ENCODE peak calls at places on chromosomes 11 and 22, in five cellular contexts. J, W, F, D and Y are unnamed samples.

GRCh38 chr11:128291043-128291442 is 296.3 kb downstream of the ETS1 start:
- DNase-seq in J (no peak), W (no peak), F (no peak), D (no peak), Y (no peak)

GRCh38 chr22:44628273-44628672 is 73.7 kb upstream of the PRR5 start:
- DNase-seq in J (no peak), W (no peak), F (no peak), D (no peak), Y (no peak)

GRCh38 chr22:30362632-30363281 is 6.0 kb downstream of the CCDC157 start:
- DNase-seq in J (no peak), W (no peak), F (no peak), D (no peak), Y (no peak)

GRCh38 chr22:32696089-32696488 is 105.4 kb upstream of the TIMP3 start:
- DNase-seq in J (no peak), W (no peak), F (no peak), D (no peak), Y (no peak)

GRCh38 chr11:6319879-6320410 is 356 bp downstream of the CAVIN3 start:
- DNase-seq in J (peak; percentile 95), W (peak; percentile 87), F (peak; percentile 94), D (peak; percentile 82), Y (peak; percentile 95)

GRCh38 chr11:69587454-69588081 is 53.4 kb upstream of the CCND1 start:
- DNase-seq in J (no peak), W (no peak), F (peak; percentile 80), D (peak; percentile 42), Y (no peak)

GRCh38 chr11:61949169-61950034 is 749 bp upstream of the BEST1 start:
- DNase-seq in J (peak; percentile 78), W (peak; percentile 76), F (peak; percentile 74), D (peak; percentile 71), Y (peak; percentile 74)

GRCh38 chr11:66548774-66549630 is 2.3 kb downstream of the ACTN3 start:
- DNase-seq in J (no peak), W (no peak), F (no peak), D (no peak), Y (no peak)

GRCh38 chr22:30206964-30207363 is 39.6 kb downstream of the LIF start:
- DNase-seq in J (no peak), W (no peak), F (peak; percentile 88), D (peak; percentile 97), Y (no peak)

GRCh38 chr11:62444271-62444833 is 25.5 kb downstream of the SCGB1A1 start:
- DNase-seq in J (peak; percentile 61), W (peak; percentile 59), F (peak; percentile 33), D (no peak), Y (peak; percentile 71)

GRCh38 chr11:77060234-77060633 is 6.5 kb upstream of the CAPN5 start:
- DNase-seq in J (no peak), W (no peak), F (no peak), D (no peak), Y (no peak)

GRCh38 chr11:77063407-77063806 is 3.4 kb upstream of the CAPN5 start:
- DNase-seq in J (no peak), W (no peak), F (no peak), D (no peak), Y (no peak)

GRCh38 chr11:77063861-77064260 is 2.9 kb upstream of the CAPN5 start:
- DNase-seq in J (no peak), W (no peak), F (no peak), D (no peak), Y (no peak)

GRCh38 chr11:77064648-77065217 is 2.0 kb upstream of the CAPN5 start:
- DNase-seq in J (no peak), W (no peak), F (no peak), D (no peak), Y (no peak)

DNA sequence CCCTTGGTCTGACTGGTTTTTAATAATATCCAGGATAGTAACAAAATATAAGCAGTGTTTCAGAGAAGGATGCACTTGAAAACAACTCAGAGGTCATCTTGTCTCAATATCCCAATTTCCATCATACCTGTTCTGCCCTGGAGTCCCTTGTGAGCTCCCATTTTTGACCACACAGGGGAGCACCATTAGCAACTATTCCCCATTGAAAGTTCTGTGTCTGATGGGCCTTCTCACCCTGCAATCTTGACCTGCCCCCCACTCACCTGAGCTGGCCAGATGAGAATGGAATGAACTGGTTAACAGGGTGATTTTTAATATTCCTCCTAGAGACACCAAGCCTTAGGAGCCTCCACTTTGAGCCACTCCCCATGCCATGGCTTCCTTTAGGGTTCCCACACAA is 3.8 kb upstream of the CAPN5 start:
- DNase-seq in J (no peak), W (no peak), F (no peak), D (no peak), Y (no peak)
- TF ChIP-seq CTCF in J (no peak), W (no peak), F (no peak), D (no peak), Y (no peak)

DNA sequence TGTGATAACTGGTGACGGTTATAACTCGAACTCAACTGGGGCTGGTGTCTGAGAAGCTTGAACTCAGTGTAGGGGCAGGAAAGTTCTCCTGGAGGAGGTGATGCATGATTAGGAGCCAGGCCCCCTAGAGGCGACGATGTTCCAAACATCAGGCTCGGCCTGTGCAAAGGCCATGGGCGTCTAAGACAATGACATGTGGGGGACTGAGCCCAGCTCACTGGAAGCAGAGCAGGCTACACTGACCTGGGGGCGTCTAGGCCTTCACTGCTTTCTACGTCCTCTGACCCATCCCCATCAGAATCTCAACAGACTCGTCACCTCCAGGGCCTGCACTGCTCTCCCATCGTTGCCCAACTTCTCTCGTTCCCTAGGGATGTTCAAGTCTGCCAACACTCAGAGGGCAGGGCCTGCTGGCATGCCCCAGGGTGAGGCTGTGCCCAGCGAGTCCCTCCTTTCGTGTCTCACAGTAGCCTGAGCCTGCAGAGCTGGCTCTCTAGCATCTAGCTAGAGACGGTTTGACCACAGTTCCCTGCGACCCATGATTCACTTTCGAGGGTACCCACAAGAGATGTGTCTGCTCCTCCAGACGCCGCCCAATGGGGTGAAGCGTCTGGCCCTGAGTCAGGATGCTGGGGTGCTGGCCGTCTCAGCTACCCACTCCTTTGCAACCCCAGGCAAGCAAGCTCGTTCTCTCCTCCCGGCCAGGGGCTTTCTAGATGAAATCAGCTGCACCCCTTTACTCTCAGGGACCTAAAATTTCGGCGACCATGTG is 1.1 kb upstream of the ATG16L2 start:
- DNase-seq in J (no peak), W (no peak), F (peak; percentile 64), D (peak; percentile 86), Y (no peak)
- H3K27ac ChIP-seq in J (no peak overlapping the region), W (peak overlapping the region; percentile 96), F (peak overlapping the region; percentile 91), D (peak overlapping the region; percentile 78), Y (peak overlapping the region; percentile 98)

GRCh38 chr22:50269573-50270301 is 443 bp downstream of the MAPK11 start:
- DNase-seq in J (peak; percentile 62), W (no peak), F (no peak), D (no peak), Y (no peak)

GRCh38 chr22:50271011-50271394 is 823 bp upstream of the MAPK11 start:
- DNase-seq in J (no peak), W (no peak), F (no peak), D (no peak), Y (no peak)

GRCh38 chr22:50270302-50271010 is at the start of gene MAPK11:
- DNase-seq in J (peak; percentile 75), W (peak; percentile 46), F (no peak), D (peak; percentile 66), Y (peak; percentile 72)

GRCh38 chr22:50272103-50272782 is 2.1 kb upstream of the MAPK11 start:
- DNase-seq in J (no peak), W (no peak), F (no peak), D (no peak), Y (no peak)

GRCh38 chr22:50271519-50271970 is 1.4 kb upstream of the MAPK11 start:
- DNase-seq in J (peak; percentile 67), W (no peak), F (peak; percentile 36), D (peak; percentile 52), Y (peak; percentile 90)
- TF ChIP-seq CTCF in J (peak; percentile 24), W (no peak), F (peak; percentile 36), D (no peak), Y (no peak)

GRCh38 chr11:122367809-122368231 is 251.8 kb upstream of the BLID start:
- DNase-seq in J (peak; percentile 46), W (peak; percentile 17), F (peak; percentile 70), D (peak; percentile 36), Y (no peak)

GRCh38 chr11:122368796-122369195 is 252.8 kb upstream of the BLID start:
- DNase-seq in J (no peak), W (no peak), F (no peak), D (no peak), Y (no peak)

GRCh38 chr11:122363306-122363705 is 247.3 kb upstream of the BLID start:
- DNase-seq in J (no peak), W (no peak), F (no peak), D (no peak), Y (no peak)

GRCh38 chr11:122362381-122362780 is 246.4 kb upstream of the BLID start:
- DNase-seq in J (no peak), W (no peak), F (no peak), D (no peak), Y (no peak)

DNA sequence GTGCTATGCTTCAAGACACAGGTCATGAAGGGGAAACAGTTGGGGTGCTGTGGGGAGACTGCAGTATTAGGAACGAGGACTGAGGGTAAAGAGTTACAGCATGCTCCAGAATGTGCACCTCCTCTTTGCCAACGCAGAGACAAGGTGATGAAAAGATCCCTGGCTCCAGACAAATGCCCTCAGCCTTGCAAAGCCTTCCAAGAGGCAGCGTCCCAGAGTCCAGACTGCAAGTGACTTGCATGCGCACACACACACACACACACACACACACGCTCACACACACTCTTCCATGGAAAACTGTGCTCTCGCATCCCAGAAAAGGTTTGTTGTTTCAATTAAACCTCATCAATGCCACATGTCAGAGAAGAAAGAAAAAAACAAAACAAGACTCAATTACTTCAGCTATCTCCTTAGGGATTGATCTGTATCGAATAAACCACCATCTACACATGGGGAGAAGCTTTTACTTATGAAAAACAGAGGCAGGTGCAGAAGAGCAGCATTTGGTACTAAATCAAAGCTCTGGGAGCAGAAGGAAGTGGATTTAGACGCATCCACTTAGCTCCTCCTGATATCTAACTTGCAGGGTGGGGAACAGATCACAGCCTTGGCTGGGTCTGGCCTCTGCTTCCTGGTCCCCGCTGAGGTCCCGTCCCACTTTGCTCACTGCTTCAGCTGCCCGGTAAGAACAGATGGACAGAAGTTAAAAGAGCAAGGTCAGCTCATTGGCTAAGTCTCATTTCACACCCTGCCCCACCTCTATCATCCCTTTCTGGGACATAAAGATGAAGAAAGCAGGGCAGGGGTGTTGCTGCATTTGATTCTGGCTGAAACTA is 249.7 kb upstream of the BLID start:
- DNase-seq in J (peak; percentile 14), W (no peak), F (no peak), D (no peak), Y (no peak)
- H3K27ac ChIP-seq in J (no peak overlapping the region), W (peak overlapping the region; percentile 2), F (peak overlapping the region; percentile 42), D (no peak overlapping the region), Y (no peak overlapping the region)

DNA sequence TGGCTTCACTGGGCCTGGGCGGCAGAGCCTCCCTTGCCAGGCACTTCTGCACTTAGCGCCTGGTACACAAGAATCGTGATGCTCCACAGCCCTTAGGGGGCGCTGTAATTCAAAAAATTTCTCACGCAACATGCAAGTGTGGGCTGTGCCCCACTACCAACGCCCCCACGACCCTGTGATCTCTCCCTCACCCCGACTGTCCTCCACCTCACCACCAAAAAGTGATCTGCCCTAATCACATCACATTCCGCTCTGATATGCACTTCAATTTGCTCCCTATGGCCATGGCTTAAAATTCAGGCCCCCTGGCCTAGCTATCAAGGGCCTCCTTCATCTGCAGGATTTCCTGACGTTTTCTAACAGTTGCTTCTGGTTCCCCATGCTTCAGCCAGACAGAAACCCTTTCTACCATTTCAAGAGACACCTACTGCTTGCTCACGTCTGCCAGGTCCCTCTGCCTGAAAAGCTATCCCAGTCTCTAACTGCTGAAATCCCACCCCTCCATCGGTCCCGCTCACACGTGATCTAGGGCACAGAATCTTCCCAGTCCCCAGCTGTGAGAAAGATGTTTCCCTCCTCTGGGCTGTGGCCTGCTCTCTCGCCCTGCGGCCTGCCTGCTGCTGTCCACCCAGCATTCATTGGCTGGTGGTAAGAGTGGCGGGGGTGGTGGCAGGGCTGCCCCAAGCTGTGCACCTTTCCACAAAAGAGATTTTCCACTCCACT is 27.9 kb upstream of the LRRC32 start:
- DNase-seq in J (no peak), W (no peak), F (no peak), D (peak; percentile 50), Y (no peak)
- TF ChIP-seq CTCF in J (peak; percentile 26), W (no peak), F (no peak), D (peak; percentile 35), Y (no peak)